ENCODE peak calls at places on chromosomes 11 and 22, in five cellular contexts. U is lung, T is esophagus squamous epithelium, L is testis, Y is HCT116. O is an unnamed sample.

GRCh38 chr11:5196731-5197130 is 3.8 kb downstream of the OR51V1 start:
- DNase-seq in U (no peak), L (no peak), Y (no peak), T (no peak), O (no peak)

GRCh38 chr11:12922418-12922817 is 86.7 kb upstream of the RASSF10 start:
- DNase-seq in Y (no peak), L (no peak), U (no peak), T (no peak), O (no peak)

GRCh38 chr11:95693298-95693697 is 96.3 kb downstream of the FAM76B start:
- DNase-seq in Y (no peak), L (no peak), T (no peak), U (no peak), O (no peak)

GRCh38 chr11:69587454-69588081 is 53.4 kb upstream of the CCND1 start:
- DNase-seq in Y (peak; percentile 23), L (no peak), U (no peak), T (no peak), O (no peak)

GRCh38 chr22:20528405-20528978 is 21.1 kb downstream of the MED15 start:
- DNase-seq in U (no peak), L (no peak), Y (no peak), T (no peak), O (no peak)

GRCh38 chr11:121996574-121996973 is 119.4 kb downstream of the BLID start:
- DNase-seq in L (peak; percentile 71), T (no peak), U (no peak), Y (no peak), O (no peak)

GRCh38 chr11:64741393-64742086 is 2.4 kb downstream of the RASGRP2 start:
- DNase-seq in T (no peak), U (no peak), L (no peak), Y (no peak), O (no peak)

GRCh38 chr11:103529217-103529684 is 420.0 kb downstream of the DYNC2H1 start:
- DNase-seq in T (no peak), U (no peak), Y (no peak), L (no peak), O (no peak)

GRCh38 chr22:44192098-44192810 is 11.5 kb downstream of the PARVG start:
- DNase-seq in T (no peak), Y (peak; percentile 60), L (peak; percentile 37), U (no peak), O (peak; percentile 31)

GRCh38 chr22:44660051-44660830 is 41.8 kb upstream of the PRR5 start:
- DNase-seq in L (no peak), T (no peak), U (no peak), Y (no peak), O (no peak)

GRCh38 chr22:48749555-48750227 is 1078.0 kb downstream of the BRD1 start:
- DNase-seq in Y (no peak), L (peak; percentile 9), U (peak; percentile 21), T (no peak), O (no peak)

GRCh38 chr22:45083659-45084305 is 74.0 kb upstream of the PHF21B start:
- DNase-seq in U (no peak), L (no peak), T (no peak), Y (no peak), O (no peak)

GRCh38 chr11:33055361-33055760 is 16.0 kb downstream of the TCP11L1 start:
- DNase-seq in T (no peak), Y (no peak), U (no peak), L (no peak), O (no peak)

GRCh38 chr11:132349806-132350733 is 979.7 kb downstream of the NTM start:
- DNase-seq in U (no peak), Y (no peak), L (no peak), T (no peak), O (no peak)

GRCh38 chr11:132353255-132353654 is 982.8 kb downstream of the NTM start:
- DNase-seq in U (no peak), Y (no peak), T (no peak), L (no peak), O (no peak)

GRCh38 chr11:132347156-132348090 is 977.0 kb downstream of the NTM start:
- DNase-seq in Y (no peak), L (no peak), U (no peak), T (no peak), O (no peak)

GRCh38 chr11:132351050-132351449 is 980.6 kb downstream of the NTM start:
- DNase-seq in U (no peak), T (no peak), L (no peak), Y (no peak), O (no peak)

GRCh38 chr11:132352497-132352896 is 982.1 kb downstream of the NTM start:
- DNase-seq in U (no peak), T (no peak), L (no peak), Y (no peak), O (no peak)
- H3K4me1 ChIP-seq in U (no peaks in the 10 kb centered on the region), T (no peaks in the 10 kb centered on the region), L (no peaks in the 10 kb centered on the region), Y (no peaks in the 10 kb centered on the region), O (no peaks in the 10 kb centered on the region)

DNA sequence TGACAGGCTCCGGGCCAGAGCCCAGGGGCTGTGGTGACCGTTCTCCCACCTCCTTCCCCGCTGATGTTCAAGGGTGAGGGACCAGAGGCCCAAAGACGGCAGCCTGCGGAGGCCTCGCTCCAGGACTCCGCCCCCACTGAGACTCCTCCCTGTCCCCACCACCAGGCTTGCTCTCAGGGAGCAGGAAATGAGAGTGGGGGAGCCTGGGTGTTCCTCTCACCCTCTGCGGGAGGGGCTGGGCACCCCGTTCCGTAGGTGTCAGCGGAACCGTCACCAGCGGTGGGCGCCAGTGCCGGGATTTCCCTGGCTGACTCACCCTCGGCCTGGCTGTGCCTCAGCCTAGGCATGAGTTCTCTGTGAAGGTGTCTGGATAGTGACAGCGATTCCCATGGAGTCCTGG is 15.7 kb downstream of the DAGLA start:
- DNase-seq in U (peak; percentile 69), L (peak; percentile 70), Y (no peak), T (no peak), O (no peak)
- TF ChIP-seq CTCF in U (no peak), L (no peak), Y (no peak), T (no peak), O (no peak)

DNA sequence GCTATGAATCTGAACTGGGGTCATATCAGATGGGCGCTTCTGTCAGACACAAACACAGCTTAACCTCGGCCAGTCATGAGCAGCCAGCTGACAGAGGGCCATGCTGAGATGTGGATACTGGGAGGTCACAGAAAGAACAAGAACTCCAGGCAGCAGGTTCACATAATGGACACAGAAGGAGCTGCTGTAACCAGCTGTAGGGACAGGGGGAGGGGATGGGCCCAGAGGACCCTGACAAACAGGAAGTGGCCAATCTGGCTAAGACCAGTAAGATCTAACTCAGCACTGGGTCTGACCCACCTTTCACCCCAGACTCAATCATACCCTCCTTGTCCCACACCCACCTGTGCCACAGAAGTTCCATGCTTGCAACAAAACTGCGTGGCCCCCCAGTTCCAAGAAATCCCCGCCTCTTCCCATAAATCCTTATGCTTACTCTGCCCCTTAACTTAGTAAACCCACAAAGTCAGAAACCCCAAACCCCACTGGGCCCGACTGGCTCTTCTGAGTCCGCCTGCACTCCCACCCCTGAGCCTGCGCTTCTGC is 3.9 kb downstream of the APOL4 start:
- DNase-seq in Y (no peak), U (no peak), T (no peak), L (peak; percentile 61), O (no peak)
- H3K4me1 ChIP-seq in Y (no peaks in the 10 kb centered on the region), U (peaks cover 4% of the 10 kb centered on the region), T (peaks cover 57% of the 10 kb centered on the region), L (peaks cover 22% of the 10 kb centered on the region), O (no peaks in the 10 kb centered on the region)

DNA sequence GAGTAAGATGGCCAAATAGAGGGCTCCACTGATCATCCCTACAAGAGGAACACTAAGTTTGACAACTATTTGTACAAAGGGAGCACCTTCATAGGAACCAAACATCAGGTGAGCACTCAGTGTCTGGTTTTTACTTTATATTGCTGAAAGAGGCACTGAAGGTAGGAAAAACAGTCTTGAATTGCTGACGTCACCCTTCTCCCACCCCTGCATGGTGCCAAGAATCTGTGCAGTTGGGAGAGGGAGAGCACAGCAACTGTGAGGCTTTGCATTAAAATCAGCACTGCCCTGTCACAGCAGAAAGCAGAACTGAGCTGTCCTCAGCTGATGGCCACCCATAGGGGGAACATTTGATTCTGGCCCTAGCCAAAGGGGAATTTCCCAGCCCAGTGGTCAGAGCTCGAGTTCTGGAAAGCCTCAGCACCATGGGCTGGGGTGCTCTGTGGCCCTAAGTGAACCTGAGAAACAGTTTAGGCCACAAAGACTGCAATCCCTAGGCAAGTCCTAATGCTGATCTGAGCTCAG is 37.9 kb downstream of the PIWIL3 start:
- DNase-seq in L (no peak), Y (no peak), U (no peak), T (no peak), O (no peak)
- TF ChIP-seq CTCF in L (no peak), Y (no peak), U (no peak), T (no peak), O (no peak)

DNA sequence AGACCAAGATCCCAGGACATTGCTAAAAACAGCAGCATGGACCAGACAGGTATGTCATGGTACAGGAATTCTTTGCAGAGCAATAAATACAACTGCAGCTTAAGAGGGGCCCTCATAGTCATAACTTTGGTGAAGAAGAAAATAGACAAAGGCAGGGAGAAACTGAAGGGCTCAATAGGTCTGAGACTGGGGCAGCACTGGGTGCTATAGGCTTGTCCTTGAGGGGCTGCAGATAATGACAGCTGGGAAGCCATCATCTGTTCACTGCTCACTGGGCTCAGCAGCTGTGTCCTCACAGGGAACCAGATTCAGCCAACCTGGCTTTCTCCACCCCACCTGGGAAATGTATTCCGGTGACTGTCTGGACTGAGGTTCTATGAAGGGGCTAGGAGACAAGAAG is 68.4 kb downstream of the ZNF280B start:
- DNase-seq in Y (no peak), L (no peak), T (no peak), U (no peak), O (no peak)
- H3K4me1 ChIP-seq in Y (no peaks in the 10 kb centered on the region), L (no peaks in the 10 kb centered on the region), T (peaks cover 11% of the 10 kb centered on the region), U (no peaks in the 10 kb centered on the region), O (no peaks in the 10 kb centered on the region)